ENCODE peak calls at places on chromosomes 16 and 17, in nine cellular contexts. U is NCI-H774; H is NCI-H1092 treated with DMSO at 0.1 percent for 48 hours; F is activated CD8-positive, alpha-beta memory T cell treated with anti-CD3 and anti-CD28 coated beads, Interleukin-2, amount 50 U/mL, for 48 hours; C is OCI-LY7; D is central memory CD8-positive, alpha-beta T cell; A is ACHN; X is effector CD4-positive, alpha-beta T cell; Z is midbrain. W is an unnamed sample.
A peak's percentile ranks its signal among the peaks of the same experiment; 100 is the strongest.

GRCh38 chr16:31090540-31090939 is 1.8 kb upstream of the PRSS53 start:
- DNase-seq in U (no peak), D (no peak), A (peak; percentile 47), X (no peak), Z (no peak), F (no peak), C (no peak), H (no peak), W (no peak)

GRCh38 chr17:61404702-61405046 is 5.0 kb downstream of the TBX2 start:
- DNase-seq in F (no peak), H (no peak), D (no peak), A (no peak), C (no peak), U (no peak), X (no peak), Z (no peak), W (no peak)

GRCh38 chr17:49775546-49776260 is 11.8 kb upstream of the FAM117A start:
- DNase-seq in F (no peak), D (no peak), Z (no peak), A (peak; percentile 12), U (no peak), X (no peak), H (no peak), C (no peak), W (no peak)

GRCh38 chr17:45315583-45316270 is 1.1 kb downstream of the MAP3K14 start:
- DNase-seq in A (no peak), H (no peak), D (no peak), F (no peak), X (no peak), C (peak; percentile 47), Z (no peak), U (no peak), W (peak; percentile 34)

GRCh38 chr17:43556292-43556691 is 10.2 kb upstream of the ETV4 start:
- DNase-seq in F (no peak), Z (no peak), H (no peak), X (no peak), D (no peak), A (no peak), U (no peak), C (no peak), W (no peak)

GRCh38 chr16:27109666-27110523 is 43.2 kb downstream of the C16orf82 start:
- DNase-seq in H (peak; percentile 34), A (peak; percentile 73), F (peak; percentile 98), D (peak; percentile 71), U (peak; percentile 42), Z (peak; percentile 58), C (peak; percentile 75), X (peak; percentile 66), W (peak; percentile 62)

GRCh38 chr16:50260206-50261159 is 5.9 kb upstream of the ADCY7 start:
- DNase-seq in H (no peak), F (peak; percentile 40), A (no peak), C (no peak), X (no peak), Z (no peak), U (no peak), D (no peak), W (no peak)

GRCh38 chr16:4873091-4873490 is 25.8 kb downstream of the UBN1 start:
- DNase-seq in F (no peak), X (no peak), A (no peak), D (no peak), U (no peak), H (no peak), Z (no peak), C (no peak), W (no peak)

GRCh38 chr16:72216767-72217166 is 44.8 kb upstream of the PMFBP1 start:
- DNase-seq in X (no peak), Z (no peak), A (no peak), F (no peak), U (no peak), C (no peak), H (no peak), D (no peak), W (no peak)

W was measured in NCI-H146.